ENCODE peak calls at places on chromosome 20, in five cellular contexts. One of them, this sample, is unnamed.

GRCh38 chr20:36240076-36240475 is 3.8 kb downstream of the AAR2 start:
- DNase-seq in mammary epithelial cell: no peak
- DNase-seq in neural crest cell: no peak
- DNase-seq in pancreas: no peak
- DNase-seq in thyroid gland: no peak
- DNase-seq in this sample: no peak

GRCh38 chr20:37921341-37921929 is 18.5 kb downstream of the VSTM2L start:
- DNase-seq in pancreas: no peak
- DNase-seq in mammary epithelial cell: no peak
- DNase-seq in neural crest cell: no peak
- DNase-seq in thyroid gland: no peak
- DNase-seq in this sample: no peak

GRCh38 chr20:2696646-2697045 is 4.1 kb downstream of the EBF4 start:
- DNase-seq in mammary epithelial cell: no peak
- DNase-seq in neural crest cell: no peak
- DNase-seq in pancreas: no peak
- DNase-seq in thyroid gland: no peak
- DNase-seq in this sample: no peak

GRCh38 chr20:1940581-1940980 is 45.4 kb downstream of the SIRPA start:
- DNase-seq in pancreas: no peak
- DNase-seq in thyroid gland: no peak
- DNase-seq in mammary epithelial cell: no peak
- DNase-seq in neural crest cell: no peak
- DNase-seq in this sample: no peak

GRCh38 chr20:10783660-10784336 is 110.0 kb upstream of the JAG1 start:
- DNase-seq in mammary epithelial cell: no peak
- DNase-seq in pancreas: no peak
- DNase-seq in neural crest cell: no peak
- DNase-seq in thyroid gland: no peak
- DNase-seq in this sample: no peak

GRCh38 chr20:20410678-20411077 is 42.8 kb downstream of the INSM1 start:
- DNase-seq in pancreas: no peak
- DNase-seq in thyroid gland: no peak
- DNase-seq in mammary epithelial cell: no peak
- DNase-seq in neural crest cell: peak; percentile 16
- DNase-seq in this sample: no peak

GRCh38 chr20:57131077-57131476 is 135.4 kb downstream of the BMP7 start:
- DNase-seq in pancreas: no peak
- DNase-seq in mammary epithelial cell: no peak
- DNase-seq in neural crest cell: no peak
- DNase-seq in thyroid gland: no peak
- DNase-seq in this sample: no peak

GRCh38 chr20:44586986-44587980 is 4.9 kb downstream of the PKIG start:
- DNase-seq in mammary epithelial cell: no peak
- DNase-seq in neural crest cell: no peak
- DNase-seq in thyroid gland: no peak
- DNase-seq in pancreas: no peak
- DNase-seq in this sample: no peak

GRCh38 chr20:58868795-58869194 is 16.3 kb downstream of the GNAS start:
- DNase-seq in thyroid gland: peak; percentile 78
- DNase-seq in mammary epithelial cell: no peak
- DNase-seq in neural crest cell: peak; percentile 36
- DNase-seq in pancreas: no peak
- DNase-seq in this sample: no peak

GRCh38 chr20:49899551-49900383 is 15.6 kb downstream of the SPATA2 start:
- DNase-seq in pancreas: no peak
- DNase-seq in neural crest cell: no peak
- DNase-seq in mammary epithelial cell: no peak
- DNase-seq in thyroid gland: peak; percentile 64
- DNase-seq in this sample: no peak

GRCh38 chr20:24727795-24728194 is 221.3 kb upstream of the CST7 start:
- DNase-seq in thyroid gland: no peak
- DNase-seq in mammary epithelial cell: no peak
- DNase-seq in neural crest cell: no peak
- DNase-seq in pancreas: no peak
- DNase-seq in this sample: no peak

GRCh38 chr20:58084966-58085365 is 143.5 kb downstream of the ANKRD60 start:
- DNase-seq in thyroid gland: no peak
- DNase-seq in neural crest cell: no peak
- DNase-seq in pancreas: no peak
- DNase-seq in mammary epithelial cell: peak; percentile 60
- DNase-seq in this sample: no peak

GRCh38 chr20:53623454-53624206 is 30.0 kb upstream of the ZNF217 start:
- DNase-seq in neural crest cell: peak; percentile 41
- DNase-seq in mammary epithelial cell: peak; percentile 69
- DNase-seq in thyroid gland: peak; percentile 74
- DNase-seq in pancreas: no peak
- DNase-seq in this sample: peak; percentile 80

GRCh38 chr20:50826121-50826520 is 31.3 kb downstream of the BCAS4 start:
- DNase-seq in neural crest cell: no peak
- DNase-seq in mammary epithelial cell: no peak
- DNase-seq in pancreas: no peak
- DNase-seq in thyroid gland: no peak
- DNase-seq in this sample: no peak

GRCh38 chr20:39954585-39954984 is 734.5 kb downstream of the MAFB start:
- DNase-seq in pancreas: no peak
- DNase-seq in thyroid gland: no peak
- DNase-seq in neural crest cell: no peak
- DNase-seq in mammary epithelial cell: no peak
- DNase-seq in this sample: no peak

GRCh38 chr20:4341804-4342560 is 326.6 kb upstream of the RNF24 start:
- DNase-seq in pancreas: no peak
- DNase-seq in mammary epithelial cell: peak; percentile 83
- DNase-seq in neural crest cell: no peak
- DNase-seq in thyroid gland: no peak
- DNase-seq in this sample: peak; percentile 21

GRCh38 chr20:59082981-59083380 is 40.4 kb upstream of the PRELID3B start:
- DNase-seq in neural crest cell: no peak
- DNase-seq in mammary epithelial cell: peak; percentile 66
- DNase-seq in pancreas: no peak
- DNase-seq in thyroid gland: no peak
- DNase-seq in this sample: peak; percentile 11

GRCh38 chr20:37933797-37934633 is 31.1 kb downstream of the VSTM2L start:
- DNase-seq in neural crest cell: no peak
- DNase-seq in thyroid gland: no peak
- DNase-seq in mammary epithelial cell: no peak
- DNase-seq in pancreas: no peak
- DNase-seq in this sample: no peak

GRCh38 chr20:25624500-25624939 is 706 bp upstream of the NANP start:
- DNase-seq in mammary epithelial cell: no peak
- DNase-seq in thyroid gland: no peak
- DNase-seq in pancreas: no peak
- DNase-seq in neural crest cell: no peak
- DNase-seq in this sample: no peak

GRCh38 chr20:39661833-39662232 is 699.7 kb downstream of the DHX35 start:
- DNase-seq in pancreas: no peak
- DNase-seq in neural crest cell: no peak
- DNase-seq in thyroid gland: no peak
- DNase-seq in mammary epithelial cell: peak; percentile 31
- DNase-seq in this sample: peak; percentile 58

GRCh38 chr20:52974155-52974554 is 2.0 kb downstream of the TSHZ2 start:
- DNase-seq in neural crest cell: no peak
- DNase-seq in pancreas: no peak
- DNase-seq in thyroid gland: no peak
- DNase-seq in mammary epithelial cell: peak; percentile 54
- DNase-seq in this sample: no peak

GRCh38 chr20:4671015-4671414 is 50.7 kb upstream of the PRND start:
- DNase-seq in neural crest cell: no peak
- DNase-seq in pancreas: no peak
- DNase-seq in mammary epithelial cell: no peak
- DNase-seq in thyroid gland: no peak
- DNase-seq in this sample: no peak

GRCh38 chr20:50870572-50871161 is 60.6 kb downstream of the ADNP start:
- DNase-seq in thyroid gland: peak; percentile 57
- DNase-seq in pancreas: no peak
- DNase-seq in mammary epithelial cell: no peak
- DNase-seq in neural crest cell: peak; percentile 40
- DNase-seq in this sample: no peak

GRCh38 chr20:48437146-48437545 is 390.7 kb downstream of the PREX1 start:
- DNase-seq in neural crest cell: no peak
- DNase-seq in thyroid gland: no peak
- DNase-seq in mammary epithelial cell: no peak
- DNase-seq in pancreas: no peak
- DNase-seq in this sample: no peak

GRCh38 chr20:50584687-50585086 is 74.5 kb downstream of the PTPN1 start:
- DNase-seq in thyroid gland: no peak
- DNase-seq in pancreas: no peak
- DNase-seq in neural crest cell: no peak
- DNase-seq in mammary epithelial cell: no peak
- DNase-seq in this sample: no peak

GRCh38 chr20:46307139-46307998 is 929 bp downstream of the CDH22 start:
- DNase-seq in pancreas: peak; percentile 84
- DNase-seq in thyroid gland: peak; percentile 53
- DNase-seq in mammary epithelial cell: peak; percentile 25
- DNase-seq in neural crest cell: peak; percentile 51
- DNase-seq in this sample: peak; percentile 54

GRCh38 chr20:54340206-54340605 is 132.3 kb downstream of the PFDN4 start:
- DNase-seq in thyroid gland: no peak
- DNase-seq in pancreas: no peak
- DNase-seq in mammary epithelial cell: no peak
- DNase-seq in neural crest cell: no peak
- DNase-seq in this sample: no peak

GRCh38 chr20:14775778-14776177 is 438.4 kb upstream of the FLRT3 start:
- DNase-seq in thyroid gland: peak; percentile 83
- DNase-seq in neural crest cell: no peak
- DNase-seq in mammary epithelial cell: peak; percentile 91
- DNase-seq in pancreas: no peak
- DNase-seq in this sample: peak; percentile 34

GRCh38 chr20:36802326-36803223 is 29.0 kb upstream of the DSN1 start:
- DNase-seq in thyroid gland: no peak
- DNase-seq in neural crest cell: no peak
- DNase-seq in pancreas: no peak
- DNase-seq in mammary epithelial cell: peak; percentile 13
- DNase-seq in this sample: peak; percentile 36

GRCh38 chr20:5569021-5569420 is 181.2 kb upstream of the SHLD1 start:
- DNase-seq in pancreas: no peak
- DNase-seq in neural crest cell: peak; percentile 7
- DNase-seq in mammary epithelial cell: peak; percentile 27
- DNase-seq in thyroid gland: peak; percentile 13
- DNase-seq in this sample: peak; percentile 67

GRCh38 chr20:48912065-48912464 is 9.4 kb upstream of the ARFGEF2 start:
- DNase-seq in neural crest cell: no peak
- DNase-seq in thyroid gland: no peak
- DNase-seq in pancreas: no peak
- DNase-seq in mammary epithelial cell: no peak
- DNase-seq in this sample: no peak

GRCh38 chr20:34045294-34045693 is 51.6 kb downstream of the RALY start:
- DNase-seq in neural crest cell: no peak
- DNase-seq in mammary epithelial cell: no peak
- DNase-seq in thyroid gland: peak; percentile 51
- DNase-seq in pancreas: no peak
- DNase-seq in this sample: peak; percentile 35

GRCh38 chr20:3808141-3808479 is 12.0 kb downstream of the CDC25B start:
- DNase-seq in neural crest cell: no peak
- DNase-seq in pancreas: peak; percentile 77
- DNase-seq in thyroid gland: peak; percentile 88
- DNase-seq in mammary epithelial cell: peak; percentile 78
- DNase-seq in this sample: peak; percentile 98

GRCh38 chr20:42051935-42052334 is 433.8 kb upstream of the CHD6 start:
- DNase-seq in pancreas: no peak
- DNase-seq in mammary epithelial cell: no peak
- DNase-seq in neural crest cell: no peak
- DNase-seq in thyroid gland: no peak
- DNase-seq in this sample: no peak

DNA sequence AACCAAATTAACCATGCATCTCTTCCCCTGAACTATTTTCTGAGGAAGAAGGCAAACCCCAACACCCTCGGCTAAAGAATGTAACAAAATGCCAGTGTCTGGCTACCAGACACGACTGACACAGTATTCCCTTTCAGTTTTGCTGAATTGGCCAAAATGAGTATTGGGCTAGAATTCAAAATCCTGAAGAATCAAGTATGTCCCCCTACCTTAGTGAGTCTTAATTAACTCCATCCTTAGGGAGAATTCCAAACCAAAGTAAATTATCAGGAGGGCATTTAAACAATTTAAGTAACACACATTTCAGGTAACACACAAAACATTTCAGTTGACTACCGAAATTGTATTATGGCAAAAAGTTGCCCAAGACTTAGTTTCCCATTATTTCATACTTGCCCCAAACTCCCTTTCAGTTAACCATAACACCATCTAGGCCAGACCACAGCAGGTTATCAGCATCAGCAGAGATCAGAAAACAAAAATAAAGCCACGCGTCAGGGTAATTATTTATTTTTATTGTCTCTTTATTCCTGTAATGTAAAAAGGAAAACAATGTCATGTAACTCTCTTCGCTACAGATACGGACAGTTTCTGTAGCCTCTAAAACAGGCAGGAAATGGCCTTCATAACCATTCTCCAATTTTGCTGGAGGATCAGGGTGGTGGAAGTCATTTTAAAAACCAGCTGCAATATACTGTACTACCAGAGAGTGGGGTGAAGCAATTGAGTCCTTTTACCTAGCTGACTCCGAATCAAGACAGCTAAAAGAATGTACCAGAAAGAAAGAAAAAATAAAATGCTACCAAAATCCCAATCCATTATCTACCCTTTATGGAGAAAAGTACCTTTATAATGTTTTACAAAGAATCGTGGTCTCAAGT is 1.9 kb downstream of the SNX5 start:
- DNase-seq in neural crest cell: no peak
- DNase-seq in pancreas: no peak
- DNase-seq in thyroid gland: no peak
- DNase-seq in mammary epithelial cell: peak; percentile 36
- DNase-seq in this sample: peak; percentile 40
- TF ChIP-seq CTCF in neural crest cell: peak; percentile 49
- TF ChIP-seq CTCF in pancreas: no peak
- TF ChIP-seq CTCF in thyroid gland: no peak
- TF ChIP-seq CTCF in mammary epithelial cell: no peak
- TF ChIP-seq CTCF in this sample: no peak

GRCh38 chr20:62875419-62876355 is 14.1 kb upstream of the TCFL5 start:
- DNase-seq in thyroid gland: peak; percentile 61
- DNase-seq in neural crest cell: peak; percentile 79
- DNase-seq in mammary epithelial cell: peak; percentile 69
- DNase-seq in pancreas: peak; percentile 74
- DNase-seq in this sample: peak; percentile 82
- TF ChIP-seq CTCF in thyroid gland: no peak
- TF ChIP-seq CTCF in neural crest cell: peak; percentile 57
- TF ChIP-seq CTCF in mammary epithelial cell: peak; percentile 14
- TF ChIP-seq CTCF in pancreas: no peak
- TF ChIP-seq CTCF in this sample: peak; percentile 27

DNA sequence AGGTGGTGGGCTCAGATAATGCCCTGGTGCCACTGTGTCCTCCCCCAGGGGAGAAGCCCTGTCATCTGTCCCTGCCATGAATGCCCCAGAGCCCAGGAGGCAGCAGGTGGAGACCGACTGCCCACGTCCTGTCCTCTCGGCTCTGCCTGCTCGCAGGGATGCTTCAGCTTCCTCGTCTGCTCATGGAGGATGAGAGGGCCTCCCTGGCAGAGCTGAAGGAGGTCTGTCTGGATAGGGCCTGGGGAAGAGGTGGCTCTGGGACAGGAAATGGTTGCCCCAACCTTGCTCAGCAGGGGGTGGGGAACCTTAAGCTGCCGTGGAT is 25.7 kb upstream of the NOL4L start:
- DNase-seq in thyroid gland: no peak
- DNase-seq in mammary epithelial cell: no peak
- DNase-seq in pancreas: no peak
- DNase-seq in neural crest cell: no peak
- DNase-seq in this sample: no peak
- TF ChIP-seq CTCF in thyroid gland: no peak
- TF ChIP-seq CTCF in mammary epithelial cell: no peak
- TF ChIP-seq CTCF in pancreas: no peak
- TF ChIP-seq CTCF in neural crest cell: no peak
- TF ChIP-seq CTCF in this sample: no peak

GRCh38 chr20:32793059-32793458 is 26.7 kb upstream of the MAPRE1 start:
- DNase-seq in neural crest cell: no peak
- DNase-seq in pancreas: no peak
- DNase-seq in thyroid gland: no peak
- DNase-seq in mammary epithelial cell: no peak
- DNase-seq in this sample: no peak
- TF ChIP-seq CTCF in neural crest cell: peak; percentile 39
- TF ChIP-seq CTCF in pancreas: no peak
- TF ChIP-seq CTCF in thyroid gland: no peak
- TF ChIP-seq CTCF in mammary epithelial cell: peak; percentile 5
- TF ChIP-seq CTCF in this sample: no peak